ENCODE peak calls at places on chromosome 21, in eight cellular contexts. One of them, this sample, is unnamed.
A peak's percentile ranks its signal among the peaks of the same experiment; 100 is the strongest.

GRCh38 chr21:38032402-38032801 is 116.1 kb upstream of the KCNJ6 start:
- DNase-seq in HTR-8/SVneo: no peak
- DNase-seq in breast epithelium: no peak
- DNase-seq in mucosa of descending colon: no peak
- DNase-seq in MV-4-11: peak; percentile 22
- DNase-seq in hippocampal formation: no peak
- DNase-seq in NCI-H69: no peak
- DNase-seq in activated CD8-positive, alpha-beta memory T cell treated with anti-CD3 and anti-CD28 coated beads, Interleukin-2, amount 50 U/mL, for 48 hours: no peak
- DNase-seq in this sample: no peak

GRCh38 chr21:41867313-41867712 is 11.8 kb downstream of the PRDM15 start:
- DNase-seq in mucosa of descending colon: no peak
- DNase-seq in hippocampal formation: no peak
- DNase-seq in HTR-8/SVneo: no peak
- DNase-seq in breast epithelium: no peak
- DNase-seq in activated CD8-positive, alpha-beta memory T cell treated with anti-CD3 and anti-CD28 coated beads, Interleukin-2, amount 50 U/mL, for 48 hours: no peak
- DNase-seq in NCI-H69: no peak
- DNase-seq in MV-4-11: no peak
- DNase-seq in this sample: no peak

GRCh38 chr21:15472108-15472507 is 257.7 kb upstream of the USP25 start:
- DNase-seq in hippocampal formation: no peak
- DNase-seq in activated CD8-positive, alpha-beta memory T cell treated with anti-CD3 and anti-CD28 coated beads, Interleukin-2, amount 50 U/mL, for 48 hours: no peak
- DNase-seq in MV-4-11: no peak
- DNase-seq in breast epithelium: no peak
- DNase-seq in NCI-H69: no peak
- DNase-seq in mucosa of descending colon: no peak
- DNase-seq in HTR-8/SVneo: no peak
- DNase-seq in this sample: peak; percentile 68

GRCh38 chr21:25688284-25689035 is 46.2 kb downstream of the ATP5PF start:
- DNase-seq in mucosa of descending colon: no peak
- DNase-seq in breast epithelium: no peak
- DNase-seq in HTR-8/SVneo: no peak
- DNase-seq in activated CD8-positive, alpha-beta memory T cell treated with anti-CD3 and anti-CD28 coated beads, Interleukin-2, amount 50 U/mL, for 48 hours: no peak
- DNase-seq in NCI-H69: no peak
- DNase-seq in hippocampal formation: no peak
- DNase-seq in MV-4-11: no peak
- DNase-seq in this sample: no peak

GRCh38 chr21:32844653-32845443 is 73.3 kb upstream of the PAXBP1 start:
- DNase-seq in breast epithelium: no peak
- DNase-seq in mucosa of descending colon: no peak
- DNase-seq in HTR-8/SVneo: no peak
- DNase-seq in NCI-H69: peak; percentile 84
- DNase-seq in activated CD8-positive, alpha-beta memory T cell treated with anti-CD3 and anti-CD28 coated beads, Interleukin-2, amount 50 U/mL, for 48 hours: no peak
- DNase-seq in hippocampal formation: no peak
- DNase-seq in MV-4-11: peak; percentile 73
- DNase-seq in this sample: no peak

GRCh38 chr21:29235714-29236197 is 63.0 kb upstream of the BACH1 start:
- DNase-seq in HTR-8/SVneo: no peak
- DNase-seq in MV-4-11: peak; percentile 32
- DNase-seq in breast epithelium: no peak
- DNase-seq in activated CD8-positive, alpha-beta memory T cell treated with anti-CD3 and anti-CD28 coated beads, Interleukin-2, amount 50 U/mL, for 48 hours: no peak
- DNase-seq in mucosa of descending colon: no peak
- DNase-seq in NCI-H69: no peak
- DNase-seq in hippocampal formation: no peak
- DNase-seq in this sample: no peak

GRCh38 chr21:17386498-17386897 is 126.3 kb upstream of the CXADR start:
- DNase-seq in hippocampal formation: no peak
- DNase-seq in mucosa of descending colon: no peak
- DNase-seq in breast epithelium: no peak
- DNase-seq in activated CD8-positive, alpha-beta memory T cell treated with anti-CD3 and anti-CD28 coated beads, Interleukin-2, amount 50 U/mL, for 48 hours: no peak
- DNase-seq in MV-4-11: no peak
- DNase-seq in HTR-8/SVneo: no peak
- DNase-seq in NCI-H69: peak; percentile 85
- DNase-seq in this sample: no peak

GRCh38 chr21:46078984-46079356 is 18.9 kb upstream of the COL6A2 start:
- DNase-seq in MV-4-11: no peak
- DNase-seq in breast epithelium: no peak
- DNase-seq in mucosa of descending colon: no peak
- DNase-seq in activated CD8-positive, alpha-beta memory T cell treated with anti-CD3 and anti-CD28 coated beads, Interleukin-2, amount 50 U/mL, for 48 hours: peak; percentile 32
- DNase-seq in NCI-H69: no peak
- DNase-seq in hippocampal formation: no peak
- DNase-seq in HTR-8/SVneo: no peak
- DNase-seq in this sample: no peak

GRCh38 chr21:31530364-31530763 is 129.1 kb upstream of the SOD1 start:
- DNase-seq in mucosa of descending colon: no peak
- DNase-seq in HTR-8/SVneo: no peak
- DNase-seq in MV-4-11: no peak
- DNase-seq in NCI-H69: peak; percentile 91
- DNase-seq in hippocampal formation: no peak
- DNase-seq in activated CD8-positive, alpha-beta memory T cell treated with anti-CD3 and anti-CD28 coated beads, Interleukin-2, amount 50 U/mL, for 48 hours: no peak
- DNase-seq in breast epithelium: no peak
- DNase-seq in this sample: no peak

GRCh38 chr21:27129215-27129614 is 162.3 kb upstream of the ADAMTS5 start:
- DNase-seq in MV-4-11: no peak
- DNase-seq in hippocampal formation: no peak
- DNase-seq in activated CD8-positive, alpha-beta memory T cell treated with anti-CD3 and anti-CD28 coated beads, Interleukin-2, amount 50 U/mL, for 48 hours: no peak
- DNase-seq in mucosa of descending colon: no peak
- DNase-seq in NCI-H69: no peak
- DNase-seq in breast epithelium: no peak
- DNase-seq in HTR-8/SVneo: no peak
- DNase-seq in this sample: no peak

GRCh38 chr21:46069166-46069565 is 28.7 kb upstream of the COL6A2 start:
- DNase-seq in HTR-8/SVneo: no peak
- DNase-seq in NCI-H69: no peak
- DNase-seq in activated CD8-positive, alpha-beta memory T cell treated with anti-CD3 and anti-CD28 coated beads, Interleukin-2, amount 50 U/mL, for 48 hours: no peak
- DNase-seq in MV-4-11: no peak
- DNase-seq in breast epithelium: peak; percentile 10
- DNase-seq in mucosa of descending colon: no peak
- DNase-seq in hippocampal formation: no peak
- DNase-seq in this sample: no peak

GRCh38 chr21:43825936-43826622 is 36.7 kb downstream of the RRP1 start:
- DNase-seq in HTR-8/SVneo: no peak
- DNase-seq in activated CD8-positive, alpha-beta memory T cell treated with anti-CD3 and anti-CD28 coated beads, Interleukin-2, amount 50 U/mL, for 48 hours: no peak
- DNase-seq in hippocampal formation: no peak
- DNase-seq in breast epithelium: no peak
- DNase-seq in MV-4-11: no peak
- DNase-seq in NCI-H69: no peak
- DNase-seq in mucosa of descending colon: no peak
- DNase-seq in this sample: no peak

This sample was measured in right lobe of liver.